ENCODE peak calls at places on chromosome 13, in six cellular contexts. N, V, Q, U, Y and O are unnamed samples.

GRCh38 chr13:29101404-29101803 is 281.3 kb downstream of the MTUS2 start:
- DNase-seq in N (no peak), Y (no peak), U (no peak), Q (no peak), V (no peak), O (peak)

GRCh38 chr13:113915012-113915763 is 51.3 kb upstream of the GAS6 start:
- DNase-seq in Q (no peak), U (no peak), V (no peak), Y (no peak), N (no peak), O (no peak)

GRCh38 chr13:64090311-64090710 is 2674.7 kb upstream of the PCDH20 start:
- DNase-seq in N (no peak), U (no peak), V (no peak), Q (no peak), Y (no peak), O (no peak)

GRCh38 chr13:97275265-97275664 is 53.1 kb downstream of the MBNL2 start:
- DNase-seq in Q (no peak), U (no peak), Y (no peak), N (no peak), V (no peak), O (peak)

GRCh38 chr13:76991796-76992547 is at the start of gene CLN5:
- DNase-seq in V (peak), U (peak), N (peak), Q (peak), Y (peak), O (peak)

GRCh38 chr13:95357875-95358274 is 56.6 kb upstream of the ABCC4 start:
- DNase-seq in Q (no peak), Y (no peak), U (no peak), V (no peak), N (no peak), O (no peak)

GRCh38 chr13:112782433-112783010 is 92.7 kb downstream of the ATP11A start:
- DNase-seq in U (no peak), Q (no peak), Y (no peak), V (no peak), N (peak), O (no peak)

GRCh38 chr13:52832268-52832667 is 16.2 kb downstream of the PCDH8 start:
- DNase-seq in Q (no peak), N (no peak), U (no peak), Y (no peak), V (no peak), O (no peak)

GRCh38 chr13:50357586-50358118 is 342.4 kb downstream of the KCNRG start:
- DNase-seq in U (no peak), V (no peak), Y (no peak), Q (no peak), N (peak), O (peak)

GRCh38 chr13:99384468-99384867 is 77.3 kb upstream of the GPR183 start:
- DNase-seq in Y (peak), N (no peak), V (peak), U (no peak), Q (no peak), O (no peak)

GRCh38 chr13:98549006-98549727 is 27.7 kb downstream of the STK24 start:
- DNase-seq in N (no peak), U (no peak), V (no peak), Y (no peak), Q (no peak), O (peak)

GRCh38 chr13:54660277-54660676 is 1631.7 kb downstream of the OLFM4 start:
- DNase-seq in V (no peak), N (no peak), U (no peak), Y (no peak), Q (no peak), O (no peak)